ENCODE peak calls at places on chromosomes 11 and 22, in eight cellular contexts. J is substantia nigra; L is GM23248; V is stimulated activated CD4-positive, alpha-beta T cell treated with anti-CD3 and anti-CD28 coated beads, Interleukin-1b, Interleukin-23, amount 100 ng/mL, for 1 hour; S is endodermal cell; E is activated CD4-positive, CD25-positive, alpha-beta regulatory T cell; K is H4; P is activated naive CD4-positive, alpha-beta T cell treated with anti-CD3 and anti-CD28 coated beads, Interleukin-2, amount 10 ng/mL, durations not matched to agents 7 days and 5 days. Y is an unnamed sample.

GRCh38 chr11:95975343-95975742 is 51.4 kb upstream of the MTMR2 start:
- DNase-seq in J (no peak), L (no peak), V (no peak), S (no peak), E (no peak), K (no peak), P (no peak), Y (no peak)

GRCh38 chr22:22394589-22394988 is 114.0 kb downstream of the ZNF280B start:
- DNase-seq in J (no peak), L (no peak), V (no peak), S (peak), E (no peak), K (no peak), P (no peak), Y (no peak)

GRCh38 chr11:10511046-10511711 is 29.8 kb downstream of the RNF141 start:
- DNase-seq in J (no peak), L (no peak), V (no peak), S (peak), E (no peak), K (no peak), P (no peak), Y (no peak)

GRCh38 chr22:43881091-43882061 is 10.4 kb downstream of the PNPLA5 start:
- DNase-seq in J (no peak), L (no peak), V (no peak), S (peak), E (no peak), K (no peak), P (no peak), Y (no peak)

GRCh38 chr11:84905411-84905810 is 721.7 kb downstream of the DLG2 start:
- DNase-seq in J (no peak), L (no peak), V (no peak), S (no peak), E (no peak), K (peak), P (no peak), Y (no peak)

GRCh38 chr22:36471341-36471821 is 10.1 kb downstream of the TXN2 start:
- DNase-seq in J (no peak), L (peak), V (no peak), S (no peak), E (no peak), K (no peak), P (no peak), Y (no peak)

GRCh38 chr22:31952094-31952401 is 7.7 kb downstream of the YWHAH start:
- DNase-seq in J (no peak), L (peak), V (no peak), S (no peak), E (no peak), K (no peak), P (no peak), Y (no peak)

GRCh38 chr11:75264971-75265370 is 24.4 kb downstream of the TPBGL start:
- DNase-seq in J (no peak), L (no peak), V (no peak), S (peak), E (no peak), K (no peak), P (peak), Y (no peak)

GRCh38 chr11:85086511-85087284 is 540.4 kb downstream of the DLG2 start:
- DNase-seq in J (no peak), L (peak), V (no peak), S (no peak), E (no peak), K (no peak), P (no peak), Y (no peak)

GRCh38 chr11:43825217-43825816 is 55.3 kb upstream of the ALKBH3 start:
- DNase-seq in J (no peak), L (peak), V (no peak), S (peak), E (no peak), K (peak), P (peak), Y (peak)

Y was measured in C1 segment of cervical spinal cord.